ENCODE peak calls at places on chromosome 1, in seven cellular contexts. J, A, N, Q, K, I and Z are unnamed samples.

GRCh38 chr1:208455821-208456220 is 211.6 kb upstream of the PLXNA2 start:
- DNase-seq in J (no peak), A (no peak), N (no peak), Q (peak), K (no peak), I (peak), Z (no peak)

GRCh38 chr1:201624741-201625646 is 86.1 kb downstream of the NAV1 start:
- DNase-seq in J (no peak), A (no peak), N (no peak), Q (no peak), K (no peak), I (peak), Z (peak)

GRCh38 chr1:210477328-210477924 is 148.7 kb downstream of the HHAT start:
- DNase-seq in J (peak), A (no peak), N (no peak), Q (no peak), K (no peak), I (no peak), Z (peak)

GRCh38 chr1:165235777-165236285 is 120.7 kb downstream of the LMX1A start:
- DNase-seq in J (no peak), A (no peak), N (no peak), Q (no peak), K (no peak), I (no peak), Z (no peak)

GRCh38 chr1:201902198-201902597 is 13.5 kb downstream of the SHISA4 start:
- DNase-seq in J (no peak), A (no peak), N (no peak), Q (no peak), K (no peak), I (peak), Z (no peak)

GRCh38 chr1:45015683-45016082 is 3.6 kb downstream of the UROD start:
- DNase-seq in J (no peak), A (no peak), N (no peak), Q (no peak), K (no peak), I (no peak), Z (no peak)

GRCh38 chr1:2210084-2210653 is 15.6 kb upstream of the FAAP20 start:
- DNase-seq in J (no peak), A (no peak), N (no peak), Q (peak), K (no peak), I (no peak), Z (no peak)

GRCh38 chr1:5943373-5944068 is 48.7 kb downstream of the NPHP4 start:
- DNase-seq in J (no peak), A (no peak), N (no peak), Q (no peak), K (no peak), I (no peak), Z (no peak)

GRCh38 chr1:160032165-160032827 is 506 bp upstream of the PIGM start:
- DNase-seq in J (peak), A (no peak), N (no peak), Q (peak), K (peak), I (no peak), Z (no peak)

GRCh38 chr1:53470155-53470554 is 11.0 kb downstream of the DMRTB1 start:
- DNase-seq in J (no peak), A (no peak), N (no peak), Q (peak), K (no peak), I (peak), Z (no peak)